ENCODE peak calls at places on chromosomes 2 and 18, in four cellular contexts. H, R, C and Q are unnamed samples.

GRCh38 chr2:204890680-204891079 is 345.4 kb downstream of the PARD3B start:
- DNase-seq in R (no peak), C (no peak), H (no peak), Q (no peak)

GRCh38 chr18:76260941-76261472 is 234.0 kb downstream of the ZNF516 start:
- DNase-seq in C (no peak), R (no peak), H (no peak), Q (no peak)

GRCh38 chr2:101502095-101502494 is 27.2 kb upstream of the RFX8 start:
- DNase-seq in H (no peak), C (no peak), R (no peak), Q (no peak)

GRCh38 chr2:28691774-28692281 is 59.8 kb upstream of the PPP1CB start:
- DNase-seq in R (peak; percentile 95), C (no peak), H (no peak), Q (no peak)

GRCh38 chr2:65375723-65376122 is 56.7 kb downstream of the SPRED2 start:
- DNase-seq in H (no peak), C (no peak), R (no peak), Q (no peak)

GRCh38 chr2:128316777-128317185 is 1.9 kb downstream of the HS6ST1 start:
- DNase-seq in C (no peak), H (no peak), R (no peak), Q (no peak)

GRCh38 chr2:159600752-159601151 is 15.6 kb downstream of the BAZ2B start:
- DNase-seq in C (no peak), H (no peak), R (peak; percentile 39), Q (no peak)

GRCh38 chr2:9123069-9123468 is 83.5 kb upstream of the ASAP2 start:
- DNase-seq in H (no peak), R (no peak), C (no peak), Q (no peak)

GRCh38 chr2:143254108-143254507 is 124.9 kb downstream of the ARHGAP15 start:
- DNase-seq in H (no peak), C (peak; percentile 33), R (no peak), Q (no peak)

GRCh38 chr2:32425719-32426141 is 68.9 kb downstream of the BIRC6 start:
- DNase-seq in H (no peak), R (peak; percentile 91), C (no peak), Q (no peak)

GRCh38 chr2:19525313-19525712 is 166.9 kb upstream of the OSR1 start:
- DNase-seq in C (no peak), R (no peak), H (no peak), Q (no peak)